ENCODE peak calls at places on chromosomes 7 and 10, in five cellular contexts. K, F, J, T and Y are unnamed samples.

GRCh38 chr10:77305650-77306632 is 331.7 kb downstream of the KCNMA1 start:
- DNase-seq in K (no peak), T (no peak), J (no peak), F (no peak), Y (no peak)

GRCh38 chr7:109637428-109637827 is 1067.8 kb downstream of the DNAJB9 start:
- DNase-seq in K (no peak), F (no peak), T (no peak), J (no peak), Y (no peak)

GRCh38 chr7:157010588-157011332 is at the start of gene MNX1:
- DNase-seq in T (no peak), K (no peak), F (peak), J (peak), Y (no peak)

GRCh38 chr10:4144802-4145201 is 359.8 kb upstream of the KLF6 start:
- DNase-seq in T (no peak), F (no peak), J (peak), K (no peak), Y (no peak)

GRCh38 chr10:11177926-11178453 is 160.3 kb downstream of the CELF2 start:
- DNase-seq in T (no peak), K (no peak), J (no peak), F (no peak), Y (no peak)

GRCh38 chr7:107995184-107996071 is 7.5 kb downstream of the LAMB1 start:
- DNase-seq in K (peak), J (peak), T (no peak), F (peak), Y (no peak)

GRCh38 chr10:79434816-79435215 is 10.6 kb downstream of the ZCCHC24 start:
- DNase-seq in F (no peak), T (no peak), J (peak), K (no peak), Y (no peak)

GRCh38 chr10:88908194-88908593 is 28.1 kb downstream of the STAMBPL1 start:
- DNase-seq in F (no peak), T (no peak), K (no peak), J (no peak), Y (no peak)

GRCh38 chr7:38630720-38631673 is at the start of gene AMPH:
- DNase-seq in K (no peak), T (no peak), F (peak), J (no peak), Y (no peak)

GRCh38 chr7:133369130-133369529 is 116.3 kb downstream of the EXOC4 start:
- DNase-seq in F (no peak), T (no peak), J (no peak), K (no peak), Y (no peak)